ENCODE peak calls at places on chromosome 14, in four cellular contexts. L is HepG2, X is GM12878, F is K562. D is an unnamed sample.

GRCh38 chr14:71472281-71472960 is 459.8 kb upstream of the RGS6 start:
- DNase-seq in L (no peak), X (no peak), F (no peak), D (no peak)

GRCh38 chr14:96162741-96163140 is 41.9 kb upstream of the BDKRB2 start:
- DNase-seq in L (no peak), X (no peak), F (no peak), D (no peak)

GRCh38 chr14:55354500-55354899 is 57.1 kb downstream of the ATG14 start:
- DNase-seq in L (peak; percentile 41), X (no peak), F (no peak), D (peak; percentile 62)

GRCh38 chr14:65231286-65231980 is 129.1 kb upstream of the MAX start:
- DNase-seq in L (peak; percentile 76), X (no peak), F (no peak), D (no peak)

GRCh38 chr14:60590907-60591510 is 58.3 kb downstream of the SIX1 start:
- DNase-seq in L (no peak), X (no peak), F (no peak), D (no peak)

GRCh38 chr14:61247935-61248334 is 33.2 kb downstream of the TMEM30B start:
- DNase-seq in L (no peak), X (no peak), F (no peak), D (no peak)

GRCh38 chr14:52266782-52267181 is 716 bp upstream of the PTGDR start:
- DNase-seq in L (no peak), X (no peak), F (no peak), D (no peak)

GRCh38 chr14:21915814-21916213 is 242.2 kb upstream of the OR4E1 start:
- DNase-seq in L (peak; percentile 40), X (no peak), F (no peak), D (no peak)

GRCh38 chr14:76405627-76406026 is 29.7 kb downstream of the ESRRB start:
- DNase-seq in L (no peak), X (no peak), F (no peak), D (no peak)

GRCh38 chr14:96160030-96160912 is 44.4 kb upstream of the BDKRB2 start:
- DNase-seq in L (no peak), X (no peak), F (no peak), D (no peak)

GRCh38 chr14:94679941-94680340 is 67.8 kb downstream of the SERPINA3 start:
- DNase-seq in L (no peak), X (no peak), F (no peak), D (no peak)

GRCh38 chr14:101965796-101966718 is 1.7 kb downstream of the DYNC1H1 start:
- DNase-seq in L (no peak), X (no peak), F (no peak), D (no peak)

GRCh38 chr14:104876251-104876699 is 11.2 kb downstream of the CEP170B start:
- DNase-seq in L (no peak), X (no peak), F (peak; percentile 86), D (peak; percentile 80)

GRCh38 chr14:42918615-42919014 is 1311.9 kb downstream of the LRFN5 start:
- DNase-seq in L (no peak), X (no peak), F (no peak), D (no peak)

GRCh38 chr14:32933943-32934890 is 4.5 kb upstream of the NPAS3 start:
- DNase-seq in L (no peak), X (no peak), F (no peak), D (peak; percentile 63)

GRCh38 chr14:76531821-76532318 is 155.9 kb downstream of the ESRRB start:
- DNase-seq in L (no peak), X (no peak), F (no peak), D (no peak)

GRCh38 chr14:39668449-39668848 is 236.2 kb upstream of the FBXO33 start:
- DNase-seq in L (no peak), X (no peak), F (no peak), D (no peak)

GRCh38 chr14:59067135-59067894 is 121.2 kb upstream of the DAAM1 start:
- DNase-seq in L (no peak), X (no peak), F (no peak), D (no peak)
- TF ChIP-seq ESRRA in L (no peak), X (no peak), F (no peak), D (no peak)

GRCh38 chr14:26846388-26846787 is 248.6 kb upstream of the NOVA1 start:
- DNase-seq in L (no peak), X (no peak), F (peak; percentile 11), D (no peak)

GRCh38 chr14:26841920-26842741 is 244.3 kb upstream of the NOVA1 start:
- DNase-seq in L (peak; percentile 34), X (no peak), F (no peak), D (no peak)

GRCh38 chr14:26849514-26849913 is 251.7 kb upstream of the NOVA1 start:
- DNase-seq in L (no peak), X (no peak), F (no peak), D (no peak)

GRCh38 chr14:26841361-26841760 is 243.5 kb upstream of the NOVA1 start:
- DNase-seq in L (no peak), X (no peak), F (no peak), D (no peak)

DNA sequence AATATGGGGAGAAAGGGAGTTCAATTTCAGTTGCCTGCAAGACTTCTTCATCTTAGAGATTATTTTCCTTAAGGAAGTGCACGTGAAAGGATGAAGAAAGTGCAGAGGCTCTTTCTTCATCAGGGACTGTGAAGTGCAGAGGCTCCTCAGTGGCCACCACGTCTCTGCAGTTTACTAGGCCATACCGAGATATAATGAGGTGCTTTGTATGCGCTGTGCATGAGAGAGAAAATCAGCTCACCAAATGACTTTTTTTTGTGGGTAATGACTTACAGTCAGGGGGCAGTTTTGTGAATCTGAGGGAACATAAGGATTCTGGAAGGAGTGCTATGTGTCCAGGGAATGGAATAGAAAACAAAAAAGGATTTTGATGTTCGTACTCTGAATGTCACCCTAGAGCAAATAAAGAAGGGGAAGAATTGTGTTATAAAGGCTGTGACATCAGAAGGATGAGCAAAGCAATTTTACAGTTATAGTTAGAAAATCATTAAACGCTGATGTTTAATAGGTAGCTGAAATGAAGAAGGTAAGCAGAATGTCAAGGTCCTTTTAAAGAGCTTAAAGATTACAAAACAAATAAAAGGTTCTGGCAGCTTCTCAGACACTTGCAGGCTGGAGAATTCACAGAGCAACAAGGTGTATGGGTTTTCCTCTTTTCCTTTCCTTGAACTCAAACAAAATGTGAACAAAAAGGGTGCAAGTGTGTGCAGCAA is 247.4 kb upstream of the NOVA1 start:
- DNase-seq in L (no peak), X (no peak), F (no peak), D (no peak)
- TF ChIP-seq ETV6 in L (no peak), X (no peak), F (no peak), D (no peak)

DNA sequence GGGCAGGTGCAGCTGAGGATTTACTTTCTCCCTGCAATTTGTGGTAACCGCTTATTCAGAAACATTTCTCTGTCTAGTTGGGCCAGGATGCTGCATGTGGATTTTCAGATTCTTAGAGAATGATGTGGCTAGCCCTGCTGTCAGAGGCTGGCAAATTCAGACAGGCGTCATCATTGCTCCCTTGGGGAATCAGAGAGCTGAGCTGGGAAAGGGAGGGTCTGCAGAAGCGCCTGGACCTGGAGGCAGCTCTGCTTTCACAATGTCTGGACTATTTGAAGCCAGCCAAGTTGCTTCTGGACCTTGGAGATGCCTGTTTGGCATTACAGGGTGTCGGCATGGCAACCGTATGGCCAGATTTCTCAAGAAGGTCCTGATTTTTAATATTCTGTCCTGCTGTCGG is 3.4 kb downstream of the GALNT16 start:
- DNase-seq in L (no peak), X (no peak), F (no peak), D (no peak)
- TF ChIP-seq ESRRA in L (no peak), X (no peak), F (no peak), D (no peak)

GRCh38 chr14:92660571-92660970 is 87.9 kb downstream of the LGMN start:
- DNase-seq in L (no peak), X (no peak), F (no peak), D (no peak)
- TF ChIP-seq ETV6 in L (no peak), X (no peak), F (no peak), D (no peak)

DNA sequence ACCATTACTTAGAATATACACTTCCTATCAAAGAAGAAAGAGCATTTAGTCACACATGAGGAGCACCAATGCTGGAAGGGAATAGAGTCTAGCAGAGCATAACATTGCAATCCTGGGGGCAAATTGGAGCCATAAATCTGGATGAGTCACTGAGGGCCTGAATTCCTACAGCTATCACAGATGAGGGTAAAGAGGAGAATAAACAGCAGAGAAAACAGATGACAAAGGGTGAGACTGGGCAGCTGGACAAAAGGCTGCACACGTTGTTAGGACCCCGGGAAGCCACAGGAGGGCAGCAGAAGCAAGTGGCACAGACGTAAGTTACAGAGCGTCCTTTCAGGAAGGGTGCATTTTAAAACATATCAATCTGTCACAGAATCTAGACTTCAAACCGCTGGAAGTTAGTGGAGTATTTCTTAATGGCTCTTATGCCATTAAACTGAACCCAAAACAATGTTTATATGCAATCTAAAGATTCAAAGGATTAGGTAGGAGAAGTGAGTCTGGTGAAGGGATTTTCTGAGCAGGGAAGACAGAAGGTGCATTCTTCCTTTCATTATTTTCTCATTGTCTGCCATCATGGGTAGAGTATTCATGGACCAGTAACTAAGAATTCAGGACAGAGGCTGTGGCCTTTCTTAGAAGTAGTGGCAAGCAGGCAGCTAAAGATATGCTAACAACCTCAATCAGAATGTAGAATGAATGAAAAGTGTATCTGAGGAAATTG is 159.8 kb upstream of the DAAM1 start:
- DNase-seq in L (peak; percentile 39), X (peak; percentile 31), F (peak; percentile 24), D (peak; percentile 61)
- TF ChIP-seq ESRRA in L (no peak), X (no peak), F (no peak), D (no peak)